ENCODE peak calls at places on chromosomes 2 and 18, in nine cellular contexts. V, U, F, L, R, D, Z, N and M are unnamed samples.

GRCh38 chr2:241123816-241124536 is 21.9 kb upstream of the MTERF4 start:
- DNase-seq in N (peak; percentile 54), Z (peak; percentile 65), F (no peak), D (no peak), L (no peak), R (no peak), V (no peak), U (no peak), M (no peak)

GRCh38 chr18:28767781-28768211 is 590.9 kb upstream of the CDH2 start:
- DNase-seq in D (no peak), U (no peak), L (no peak), N (no peak), Z (no peak), V (peak; percentile 65), F (no peak), R (no peak), M (no peak)

GRCh38 chr18:12057419-12058039 is 36.1 kb upstream of the ANKRD62 start:
- DNase-seq in V (no peak), Z (no peak), F (no peak), U (no peak), L (no peak), R (no peak), D (no peak), N (no peak), M (no peak)

GRCh38 chr2:118882693-118883336 is 35.4 kb upstream of the EN1 start:
- DNase-seq in F (peak; percentile 7), D (peak; percentile 82), Z (peak; percentile 70), U (peak; percentile 80), V (peak; percentile 38), R (peak; percentile 87), N (peak; percentile 70), L (peak; percentile 39), M (no peak)

GRCh38 chr2:120175000-120175581 is 48.1 kb downstream of the TMEM185B start:
- DNase-seq in L (no peak), N (no peak), U (peak; percentile 61), Z (no peak), R (peak; percentile 85), F (no peak), D (peak; percentile 78), V (peak; percentile 79), M (no peak)

GRCh38 chr2:55567298-55567697 is 47.8 kb downstream of the CFAP36 start:
- DNase-seq in L (no peak), U (no peak), D (no peak), N (no peak), F (no peak), Z (no peak), R (no peak), V (no peak), M (no peak)

GRCh38 chr18:74453642-74454198 is 3.4 kb downstream of the DIPK1C start:
- DNase-seq in F (no peak), L (no peak), N (no peak), D (no peak), U (no peak), V (no peak), Z (no peak), R (no peak), M (no peak)

GRCh38 chr18:73959341-73959740 is 188.3 kb downstream of the FBXO15 start:
- DNase-seq in D (no peak), L (no peak), V (no peak), R (no peak), F (no peak), N (no peak), U (no peak), Z (no peak), M (no peak)

GRCh38 chr2:241942416-241943208 is 73.1 kb downstream of the RTP5 start:
- DNase-seq in V (no peak), F (no peak), R (no peak), L (no peak), U (no peak), N (no peak), D (no peak), Z (no peak), M (no peak)

GRCh38 chr2:112814278-112814677 is 22.3 kb downstream of the IL1B start:
- DNase-seq in D (no peak), V (peak; percentile 57), L (no peak), R (no peak), N (no peak), Z (no peak), U (no peak), F (no peak), M (no peak)

GRCh38 chr2:63364866-63365265 is 223.4 kb downstream of the WDPCP start:
- DNase-seq in D (no peak), F (no peak), L (no peak), V (no peak), U (no peak), R (no peak), Z (no peak), N (no peak), M (no peak)

GRCh38 chr2:155965415-155966070 is 367.0 kb downstream of the NR4A2 start:
- DNase-seq in N (no peak), Z (no peak), D (no peak), U (peak; percentile 56), V (no peak), R (no peak), F (no peak), L (no peak), M (no peak)

DNA sequence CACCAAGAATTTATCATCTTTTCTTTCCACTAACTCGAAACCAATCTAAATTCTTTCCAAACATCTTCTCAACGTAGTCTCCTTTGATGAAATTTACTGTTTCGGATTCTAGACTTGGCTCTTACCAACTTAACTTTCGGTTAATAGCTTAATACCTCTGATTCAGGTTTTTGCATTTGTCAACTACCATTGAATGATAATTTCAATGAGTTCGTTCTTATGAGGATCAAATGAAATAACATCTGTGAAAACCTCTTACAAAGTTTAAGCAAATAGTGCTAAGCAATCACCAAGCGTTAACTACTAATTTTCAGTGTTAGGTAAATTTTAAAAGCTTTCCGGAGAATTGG is 593 bp upstream of the NRBP1 start:
- DNase-seq in N (no peak), Z (no peak), V (no peak), U (no peak), F (no peak), L (no peak), R (no peak), D (no peak), M (no peak)
- H3K4me1 ChIP-seq in N (peaks cover 40% of the 10 kb centered on the region), Z (peaks cover 17% of the 10 kb centered on the region), V (peaks cover 8% of the 10 kb centered on the region), U (peaks cover 19% of the 10 kb centered on the region), F (peaks cover 25% of the 10 kb centered on the region), L (no peaks in the 10 kb centered on the region), R (peaks cover 22% of the 10 kb centered on the region), D (peaks cover 21% of the 10 kb centered on the region), M (peaks cover 11% of the 10 kb centered on the region)

GRCh38 chr2:10647886-10648605 is 41.7 kb downstream of the NOL10 start:
- DNase-seq in Z (no peak), D (no peak), L (no peak), N (no peak), F (no peak), R (no peak), U (no peak), V (no peak), M (no peak)

GRCh38 chr2:10650746-10651145 is 39.0 kb downstream of the NOL10 start:
- DNase-seq in R (no peak), D (no peak), N (no peak), Z (no peak), L (no peak), F (no peak), V (no peak), U (no peak), M (no peak)

GRCh38 chr2:10646153-10646552 is 43.6 kb downstream of the NOL10 start:
- DNase-seq in U (no peak), L (no peak), Z (no peak), N (no peak), D (no peak), V (peak; percentile 12), F (no peak), R (no peak), M (no peak)

DNA sequence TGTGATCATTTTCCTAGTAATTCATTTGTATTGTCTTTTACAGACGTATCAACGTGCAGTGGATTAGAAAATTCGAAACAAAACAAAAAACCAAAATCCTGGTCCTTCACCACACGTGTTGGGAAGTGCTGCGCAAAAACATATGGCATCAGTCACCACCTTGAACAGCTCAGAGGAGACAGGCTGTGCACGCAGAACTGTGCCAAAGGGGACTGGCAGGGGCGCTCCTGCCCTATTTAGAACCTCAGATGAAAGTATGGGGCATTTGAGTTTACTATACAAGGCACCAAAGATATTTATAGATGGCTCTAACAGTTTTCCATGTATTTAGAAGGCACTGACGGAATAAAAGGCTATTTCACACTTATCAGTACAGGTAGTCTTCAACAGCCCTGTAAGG is 42.3 kb downstream of the NOL10 start:
- DNase-seq in D (no peak), N (no peak), F (no peak), R (no peak), U (no peak), L (no peak), Z (no peak), V (no peak), M (no peak)
- H3K36me3 ChIP-seq in D (peaks cover 91% of the 10 kb centered on the region), N (peaks cover 58% of the 10 kb centered on the region), F (peaks cover 53% of the 10 kb centered on the region), R (peaks cover 27% of the 10 kb centered on the region), U (peaks cover 2% of the 10 kb centered on the region), L (peaks cover 54% of the 10 kb centered on the region), Z (peaks cover 29% of the 10 kb centered on the region), V (peaks cover 23% of the 10 kb centered on the region), M (peaks cover 95% of the 10 kb centered on the region)

DNA sequence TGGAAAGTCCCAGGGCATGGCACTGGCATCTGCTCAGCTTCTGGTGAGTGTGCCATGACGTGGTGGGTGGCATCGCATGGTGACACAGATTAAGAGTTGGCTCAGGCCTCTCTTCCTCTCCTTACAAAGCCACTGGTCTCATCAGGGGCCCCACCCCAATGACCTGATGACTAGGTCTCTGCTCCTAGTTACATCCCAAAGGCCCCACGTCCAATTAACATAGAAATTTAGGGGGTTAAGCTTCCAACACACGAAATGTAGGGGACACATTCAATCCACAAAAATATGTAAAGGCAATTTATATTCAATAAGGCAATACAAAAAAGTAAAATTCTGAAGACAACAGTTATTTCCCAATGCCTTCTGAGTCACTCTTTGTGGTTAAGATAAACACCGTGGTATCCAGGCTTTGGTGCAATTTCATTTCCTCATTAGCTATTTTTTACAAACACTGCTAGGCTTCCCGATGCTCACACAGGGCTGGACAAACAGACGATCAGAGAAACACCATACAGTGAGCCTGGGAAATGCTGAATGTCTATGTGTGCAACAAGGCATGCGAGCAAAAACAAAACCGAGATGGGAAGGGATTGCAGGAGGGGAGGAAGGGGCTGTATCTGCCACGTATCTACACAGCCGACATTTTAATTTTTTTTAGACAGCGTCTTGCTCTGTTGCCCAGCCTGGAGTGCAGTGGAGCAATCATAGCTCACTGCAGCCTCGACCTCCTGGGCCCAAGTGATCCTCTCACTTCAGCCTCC is 67.2 kb downstream of the MBP start:
- DNase-seq in U (no peak), R (peak; percentile 58), Z (no peak), D (no peak), L (no peak), F (peak; percentile 55), N (peak; percentile 79), V (peak; percentile 94), M (no peak)
- H3K4me1 ChIP-seq in U (no peaks in the 10 kb centered on the region), R (peaks cover 67% of the 10 kb centered on the region), Z (no peaks in the 10 kb centered on the region), D (peaks cover 67% of the 10 kb centered on the region), L (no peaks in the 10 kb centered on the region), F (peaks cover 94% of the 10 kb centered on the region), N (peaks cover 42% of the 10 kb centered on the region), V (peaks cover 49% of the 10 kb centered on the region), M (peaks cover 83% of the 10 kb centered on the region)

DNA sequence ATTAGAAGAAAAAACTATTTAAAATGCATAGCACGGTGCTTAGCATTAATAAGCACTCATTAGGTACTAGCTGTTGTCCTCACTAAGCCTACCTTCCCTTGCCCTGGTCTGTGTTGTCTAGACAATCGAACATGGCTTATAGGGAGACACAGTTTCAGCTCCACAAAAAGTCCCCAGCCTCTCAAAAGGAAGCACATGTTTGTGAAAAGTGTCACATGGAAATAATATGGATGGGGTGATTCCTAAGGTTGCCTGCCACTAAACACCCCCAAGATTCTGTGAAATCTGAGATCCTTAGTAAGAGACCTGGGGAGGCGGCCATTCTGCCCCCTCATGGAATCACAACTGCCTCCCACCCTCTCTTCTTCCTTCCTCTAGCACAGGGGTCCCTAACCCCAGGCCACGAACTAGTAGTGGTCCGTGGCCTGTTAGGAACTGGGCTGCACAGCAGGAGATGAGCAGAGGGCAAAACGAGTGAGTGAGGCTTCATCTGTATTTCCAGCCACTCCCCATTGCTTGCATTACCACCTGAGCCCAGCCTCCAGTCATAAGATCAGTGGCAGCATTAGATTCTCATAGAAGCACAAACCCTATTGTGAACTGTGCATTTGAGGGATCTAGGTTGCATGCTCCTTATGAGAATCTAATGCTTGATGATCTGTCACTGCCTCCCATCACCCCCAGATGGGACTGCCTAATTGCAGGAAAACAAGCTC is 59.6 kb upstream of the NDUFV2 start:
- DNase-seq in D (no peak), Z (no peak), R (no peak), F (no peak), N (no peak), L (no peak), U (no peak), V (no peak), M (no peak)
- H3K36me3 ChIP-seq in D (no peaks in the 10 kb centered on the region), Z (no peaks in the 10 kb centered on the region), R (no peaks in the 10 kb centered on the region), F (no peaks in the 10 kb centered on the region), N (no peaks in the 10 kb centered on the region), L (no peaks in the 10 kb centered on the region), U (no peaks in the 10 kb centered on the region), V (no peaks in the 10 kb centered on the region), M (no peaks in the 10 kb centered on the region)